ENCODE peak calls at places on chromosomes 5 and 9, in seven cellular contexts. Z is NB4, G is hepatic stellate cell, X is GM19239, Q is GM03348, D is HS-5, P is natural killer cell. M is an unnamed sample.

GRCh38 chr9:121984726-121985402 is 108.2 kb downstream of the TTLL11 start:
- DNase-seq in P (no peak), G (peak), D (peak), Q (peak), X (no peak), Z (no peak), M (no peak)

GRCh38 chr5:124278636-124279035 is 467.8 kb downstream of the ZNF608 start:
- DNase-seq in Q (no peak), P (no peak), D (no peak), G (no peak), Z (no peak), X (no peak), M (no peak)

GRCh38 chr5:56900395-56900794 is 9.0 kb upstream of the SETD9 start:
- DNase-seq in Q (peak), X (no peak), D (peak), Z (peak), G (peak), P (no peak), M (peak)

GRCh38 chr9:131039129-131039954 is 30.4 kb downstream of the LAMC3 start:
- DNase-seq in Q (no peak), G (no peak), X (no peak), D (no peak), Z (no peak), P (no peak), M (no peak)

GRCh38 chr5:149962040-149962439 is 1.5 kb downstream of the SLC26A2 start:
- DNase-seq in D (no peak), Z (peak), X (no peak), Q (peak), G (peak), P (no peak), M (peak)

GRCh38 chr9:126326228-126327015 is at the start of gene MVB12B:
- DNase-seq in P (peak), D (no peak), G (peak), X (peak), Z (peak), Q (peak), M (no peak)

GRCh38 chr5:153159611-153160010 is 330.9 kb upstream of the GRIA1 start:
- DNase-seq in P (no peak), Z (no peak), G (peak), X (no peak), D (no peak), Q (peak), M (no peak)

GRCh38 chr9:101469026-101469425 is 33.5 kb upstream of the ALDOB start:
- DNase-seq in D (no peak), Z (no peak), Q (no peak), G (no peak), X (no peak), P (no peak), M (no peak)

GRCh38 chr9:37913480-37914153 is 9.7 kb upstream of the SLC25A51 start:
- DNase-seq in D (peak), Q (peak), P (peak), Z (peak), X (peak), G (peak), M (peak)

GRCh38 chr9:111661802-111662491 is 542 bp downstream of the GNG10 start:
- DNase-seq in G (peak), Q (peak), X (peak), D (peak), Z (peak), P (peak), M (peak)

GRCh38 chr5:20833081-20833627 is 845.2 kb upstream of the CDH18 start:
- DNase-seq in G (no peak), P (no peak), D (no peak), Q (no peak), X (no peak), Z (no peak), M (peak)

GRCh38 chr5:15594922-15595568 is 95.1 kb downstream of the FBXL7 start:
- DNase-seq in X (no peak), D (no peak), P (no peak), Q (no peak), G (no peak), Z (no peak), M (no peak)

GRCh38 chr5:151222769-151223446 is 984 bp downstream of the CCDC69 start:
- DNase-seq in G (no peak), Z (peak), P (peak), D (no peak), Q (no peak), X (peak), M (peak)

GRCh38 chr9:111481885-111482636 is 2.1 kb downstream of the ECPAS start:
- DNase-seq in P (no peak), G (no peak), D (peak), Z (peak), Q (no peak), X (no peak), M (peak)

GRCh38 chr5:139481122-139481533 is 1.4 kb downstream of the STING1 start:
- DNase-seq in Z (peak), P (no peak), X (no peak), Q (peak), D (no peak), G (no peak), M (peak)

GRCh38 chr9:89342948-89343347 is 24.6 kb downstream of the SECISBP2 start:
- DNase-seq in Q (no peak), G (no peak), X (no peak), D (no peak), Z (no peak), P (no peak), M (no peak)

GRCh38 chr9:133262226-133262625 is 12.8 kb downstream of the ABO start:
- DNase-seq in Z (no peak), P (no peak), X (no peak), Q (no peak), D (no peak), G (no peak), M (no peak)

GRCh38 chr5:124745367-124746251 is 830 bp downstream of the ZNF608 start:
- DNase-seq in P (no peak), D (no peak), G (no peak), Q (no peak), Z (peak), X (no peak), M (no peak)

GRCh38 chr5:137218471-137218870 is 280.7 kb downstream of the SPOCK1 start:
- DNase-seq in D (peak), X (no peak), P (no peak), Q (peak), Z (no peak), G (no peak), M (no peak)

GRCh38 chr5:175195698-175196656 is 248.0 kb downstream of the DRD1 start:
- DNase-seq in D (no peak), G (no peak), X (no peak), Q (no peak), Z (peak), P (no peak), M (peak)

GRCh38 chr9:113946496-113947115 is 70.5 kb downstream of the ZNF618 start:
- DNase-seq in P (no peak), D (no peak), Z (no peak), Q (no peak), X (no peak), G (no peak), M (no peak)

GRCh38 chr5:106759581-106759980 is 911.2 kb downstream of the EFNA5 start:
- DNase-seq in D (no peak), Z (no peak), P (no peak), X (no peak), G (no peak), Q (no peak), M (no peak)

GRCh38 chr5:43191740-43192557 is at the start of gene NIM1K:
- DNase-seq in D (no peak), Q (peak), P (peak), Z (peak), G (peak), X (peak), M (no peak)

GRCh38 chr9:129885018-129885669 is 49.9 kb downstream of the USP20 start:
- DNase-seq in Q (peak), G (no peak), X (no peak), D (no peak), Z (peak), P (peak), M (peak)

GRCh38 chr5:145685417-145685816 is 149.7 kb downstream of the PRELID2 start:
- DNase-seq in P (no peak), Z (no peak), Q (no peak), D (no peak), X (no peak), G (no peak), M (no peak)